ENCODE peak calls at places on chromosomes 7 and 10, in four cellular contexts. One of them, this sample, is unnamed.

GRCh38 chr7:29146888-29147609 is 712 bp upstream of the CPVL start:
- DNase-seq in K562: no peak
- DNase-seq in HepG2: peak
- DNase-seq in HCT116: peak
- DNase-seq in this sample: no peak

GRCh38 chr7:106068986-106069385 is 43.1 kb downstream of the SYPL1 start:
- DNase-seq in K562: no peak
- DNase-seq in HepG2: no peak
- DNase-seq in HCT116: no peak
- DNase-seq in this sample: no peak

GRCh38 chr7:142954680-142955268 is 7.4 kb downstream of the KEL start:
- DNase-seq in K562: no peak
- DNase-seq in HepG2: no peak
- DNase-seq in HCT116: no peak
- DNase-seq in this sample: no peak

GRCh38 chr10:129021597-129022304 is 445.3 kb upstream of the MGMT start:
- DNase-seq in K562: no peak
- DNase-seq in HepG2: no peak
- DNase-seq in HCT116: no peak
- DNase-seq in this sample: no peak

GRCh38 chr7:131574741-131575140 is 18.3 kb upstream of the PODXL start:
- DNase-seq in K562: no peak
- DNase-seq in HepG2: no peak
- DNase-seq in HCT116: no peak
- DNase-seq in this sample: no peak

GRCh38 chr10:58291538-58292174 is 22.7 kb downstream of the CISD1 start:
- DNase-seq in K562: peak
- DNase-seq in HepG2: peak
- DNase-seq in HCT116: peak
- DNase-seq in this sample: peak

GRCh38 chr7:77699056-77699455 is 2.8 kb downstream of the RSBN1L start:
- DNase-seq in K562: no peak
- DNase-seq in HepG2: no peak
- DNase-seq in HCT116: no peak
- DNase-seq in this sample: no peak

GRCh38 chr7:135923700-135924261 is 53.4 kb downstream of the MTPN start:
- DNase-seq in K562: peak
- DNase-seq in HepG2: no peak
- DNase-seq in HCT116: peak
- DNase-seq in this sample: peak

GRCh38 chr10:128751284-128751683 is 625.1 kb upstream of the MKI67 start:
- DNase-seq in K562: no peak
- DNase-seq in HepG2: no peak
- DNase-seq in HCT116: no peak
- DNase-seq in this sample: no peak

GRCh38 chr7:157269341-157270059 is 67.3 kb upstream of the DNAJB6 start:
- DNase-seq in K562: no peak
- DNase-seq in HepG2: no peak
- DNase-seq in HCT116: no peak
- DNase-seq in this sample: no peak

GRCh38 chr10:70198696-70199466 is 28.6 kb upstream of the SAR1A start:
- DNase-seq in K562: no peak
- DNase-seq in HepG2: no peak
- DNase-seq in HCT116: no peak
- DNase-seq in this sample: no peak

GRCh38 chr10:63206997-63207952 is 74.1 kb downstream of the NRBF2 start:
- DNase-seq in K562: no peak
- DNase-seq in HepG2: no peak
- DNase-seq in HCT116: no peak
- DNase-seq in this sample: no peak

GRCh38 chr10:32905466-32905865 is 52.6 kb downstream of the ITGB1 start:
- DNase-seq in K562: no peak
- DNase-seq in HepG2: no peak
- DNase-seq in HCT116: no peak
- DNase-seq in this sample: no peak

GRCh38 chr7:35035511-35035921 is 1.8 kb downstream of the DPY19L1 start:
- DNase-seq in K562: peak
- DNase-seq in HepG2: peak
- DNase-seq in HCT116: peak
- DNase-seq in this sample: peak

GRCh38 chr7:17463511-17464085 is 165.1 kb downstream of the AHR start:
- DNase-seq in K562: no peak
- DNase-seq in HepG2: no peak
- DNase-seq in HCT116: no peak
- DNase-seq in this sample: no peak

GRCh38 chr10:98259606-98260319 is 8.2 kb downstream of the LOXL4 start:
- DNase-seq in K562: peak
- DNase-seq in HepG2: no peak
- DNase-seq in HCT116: no peak
- DNase-seq in this sample: no peak

GRCh38 chr10:35335133-35335532 is 1.2 kb upstream of the CCNY start:
- DNase-seq in K562: no peak
- DNase-seq in HepG2: peak
- DNase-seq in HCT116: no peak
- DNase-seq in this sample: no peak

GRCh38 chr7:364536-364935 is 74.6 kb downstream of the FOXL3 start:
- DNase-seq in K562: no peak
- DNase-seq in HepG2: no peak
- DNase-seq in HCT116: no peak
- DNase-seq in this sample: no peak

GRCh38 chr7:69630292-69630691 is 32.0 kb downstream of the AUTS2 start:
- DNase-seq in K562: no peak
- DNase-seq in HepG2: no peak
- DNase-seq in HCT116: no peak
- DNase-seq in this sample: no peak

GRCh38 chr7:14806886-14807285 is 95.7 kb downstream of the DGKB start:
- DNase-seq in K562: no peak
- DNase-seq in HepG2: no peak
- DNase-seq in HCT116: no peak
- DNase-seq in this sample: no peak

GRCh38 chr7:130360518-130360917 is 15.9 kb downstream of the CPA5 start:
- DNase-seq in K562: no peak
- DNase-seq in HepG2: no peak
- DNase-seq in HCT116: no peak
- DNase-seq in this sample: no peak

GRCh38 chr7:150986099-150986512 is 4.7 kb upstream of the NOS3 start:
- DNase-seq in K562: peak
- DNase-seq in HepG2: no peak
- DNase-seq in HCT116: no peak
- DNase-seq in this sample: no peak

GRCh38 chr10:117374506-117375359 is 507 bp downstream of the PDZD8 start:
- DNase-seq in K562: peak
- DNase-seq in HepG2: no peak
- DNase-seq in HCT116: no peak
- DNase-seq in this sample: no peak

GRCh38 chr7:1241510-1242128 is 8.9 kb downstream of the UNCX start:
- DNase-seq in K562: no peak
- DNase-seq in HepG2: no peak
- DNase-seq in HCT116: no peak
- DNase-seq in this sample: no peak

GRCh38 chr10:53161231-53161630 is 388.6 kb upstream of the MBL2 start:
- DNase-seq in K562: no peak
- DNase-seq in HepG2: peak
- DNase-seq in HCT116: no peak
- DNase-seq in this sample: no peak

GRCh38 chr10:5545778-5546710 is 21.3 kb downstream of the CALML3 start:
- DNase-seq in K562: peak
- DNase-seq in HepG2: no peak
- DNase-seq in HCT116: no peak
- DNase-seq in this sample: no peak

GRCh38 chr10:5547934-5548660 is 23.3 kb downstream of the CALML3 start:
- DNase-seq in K562: no peak
- DNase-seq in HepG2: peak
- DNase-seq in HCT116: peak
- DNase-seq in this sample: no peak

GRCh38 chr10:5546891-5547683 is 22.3 kb downstream of the CALML3 start:
- DNase-seq in K562: no peak
- DNase-seq in HepG2: peak
- DNase-seq in HCT116: peak
- DNase-seq in this sample: no peak

GRCh38 chr10:5549462-5550249 is 24.9 kb downstream of the CALML3 start:
- DNase-seq in K562: no peak
- DNase-seq in HepG2: no peak
- DNase-seq in HCT116: no peak
- DNase-seq in this sample: no peak

GRCh38 chr10:5547684-5547933 is 22.8 kb downstream of the CALML3 start:
- DNase-seq in K562: no peak
- DNase-seq in HepG2: no peak
- DNase-seq in HCT116: no peak
- DNase-seq in this sample: no peak
- H3K27ac ChIP-seq in K562: peak
- H3K27ac ChIP-seq in HepG2: peak
- H3K27ac ChIP-seq in HCT116: peak
- H3K27ac ChIP-seq in this sample: peak

DNA sequence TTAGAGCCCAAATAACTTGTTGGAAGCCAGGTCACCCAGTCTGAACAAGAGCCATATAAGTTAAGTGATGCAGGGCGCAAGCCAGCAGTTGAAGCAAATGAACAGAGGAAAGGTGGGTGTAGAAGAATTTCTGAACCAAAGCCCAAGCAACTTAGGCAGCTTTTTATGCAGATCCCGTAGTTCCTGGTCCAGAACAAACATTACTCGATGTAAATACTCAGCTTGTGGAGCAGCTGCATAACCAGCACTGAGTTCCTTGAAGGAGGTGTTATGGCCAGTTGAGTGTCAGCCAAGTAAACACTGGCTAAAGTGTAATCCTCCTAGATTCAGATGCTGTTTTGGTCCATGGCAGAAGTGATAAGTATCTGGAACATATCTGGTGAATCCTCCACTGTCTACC is 213.8 kb downstream of the DYNC1I1 start:
- DNase-seq in K562: no peak
- DNase-seq in HepG2: no peak
- DNase-seq in HCT116: no peak
- DNase-seq in this sample: no peak
- TF ChIP-seq TCF7L2 in K562: no peak
- TF ChIP-seq TCF7L2 in HepG2: no peak
- TF ChIP-seq TCF7L2 in HCT116: no peak
- TF ChIP-seq TCF7L2 in this sample: no peak

GRCh38 chr10:95770084-95770720 is 14.2 kb downstream of the ENTPD1 start:
- DNase-seq in K562: no peak
- DNase-seq in HepG2: no peak
- DNase-seq in HCT116: no peak
- DNase-seq in this sample: no peak

DNA sequence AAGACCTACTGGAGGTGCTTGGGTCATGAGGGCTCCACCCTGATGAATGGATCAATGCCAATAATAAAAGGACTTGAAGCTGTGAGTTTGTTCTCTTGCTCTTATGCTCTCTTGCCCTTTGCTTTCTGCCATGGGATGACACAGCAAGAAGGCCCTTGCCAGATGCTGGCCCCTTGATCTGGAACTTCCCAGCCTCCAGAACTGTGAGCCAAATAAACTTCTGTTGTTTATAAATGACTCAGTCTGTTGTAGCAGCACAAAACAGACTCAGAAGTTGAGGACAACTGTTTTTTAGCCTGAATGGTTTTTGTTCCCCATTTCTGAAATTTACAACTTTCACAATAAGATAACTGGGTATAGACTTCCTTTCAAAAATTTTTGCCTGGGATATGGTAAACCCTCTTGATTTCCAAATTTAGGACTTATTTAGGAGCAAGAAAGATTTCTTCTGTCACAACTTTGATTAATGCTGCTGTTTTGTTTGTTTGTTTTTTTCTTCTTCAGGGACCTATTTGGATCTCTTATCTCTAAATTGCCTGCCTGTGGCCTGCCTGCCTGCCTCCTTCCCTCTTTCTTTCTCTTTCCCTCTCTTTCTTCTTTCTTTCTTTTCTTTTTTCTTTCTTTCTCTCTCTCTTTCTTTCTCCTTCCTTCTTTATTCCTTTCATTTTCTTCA is 12.1 kb downstream of the ENTPD1 start:
- DNase-seq in K562: no peak
- DNase-seq in HepG2: no peak
- DNase-seq in HCT116: no peak
- DNase-seq in this sample: no peak
- TF ChIP-seq SIN3A in K562: no peak
- TF ChIP-seq SIN3A in HepG2: no peak
- TF ChIP-seq SIN3A in HCT116: no peak
- TF ChIP-seq SIN3A in this sample: no peak

DNA sequence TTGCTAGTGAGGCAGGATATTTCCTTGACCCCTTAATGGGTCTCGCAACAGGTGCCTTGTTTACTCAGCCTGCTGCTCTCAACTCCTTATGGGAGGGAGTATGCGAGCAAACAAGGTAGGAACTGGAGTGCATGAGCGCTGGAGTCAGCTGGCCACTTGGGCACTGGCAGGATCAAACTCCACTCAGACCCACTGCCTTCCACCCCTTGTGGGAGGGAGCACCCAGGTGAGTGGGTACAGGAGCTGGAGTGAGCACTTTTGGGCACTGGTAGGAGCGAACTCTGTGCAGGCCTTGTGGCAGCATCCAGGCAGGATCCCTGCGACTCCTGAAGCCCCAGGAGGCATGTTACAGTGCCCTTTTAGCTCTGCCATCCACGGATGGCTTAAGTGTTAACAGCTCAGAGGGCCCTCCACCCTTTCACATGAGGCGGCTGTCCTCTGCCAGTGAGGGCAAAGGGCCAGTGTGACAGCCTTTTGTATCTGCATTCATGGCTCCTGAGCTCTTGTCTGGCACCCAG is 123.2 kb downstream of the ST7 start:
- DNase-seq in K562: no peak
- DNase-seq in HepG2: peak
- DNase-seq in HCT116: no peak
- DNase-seq in this sample: no peak
- H3K27ac ChIP-seq in K562: no peak
- H3K27ac ChIP-seq in HepG2: no peak
- H3K27ac ChIP-seq in HCT116: no peak
- H3K27ac ChIP-seq in this sample: no peak

DNA sequence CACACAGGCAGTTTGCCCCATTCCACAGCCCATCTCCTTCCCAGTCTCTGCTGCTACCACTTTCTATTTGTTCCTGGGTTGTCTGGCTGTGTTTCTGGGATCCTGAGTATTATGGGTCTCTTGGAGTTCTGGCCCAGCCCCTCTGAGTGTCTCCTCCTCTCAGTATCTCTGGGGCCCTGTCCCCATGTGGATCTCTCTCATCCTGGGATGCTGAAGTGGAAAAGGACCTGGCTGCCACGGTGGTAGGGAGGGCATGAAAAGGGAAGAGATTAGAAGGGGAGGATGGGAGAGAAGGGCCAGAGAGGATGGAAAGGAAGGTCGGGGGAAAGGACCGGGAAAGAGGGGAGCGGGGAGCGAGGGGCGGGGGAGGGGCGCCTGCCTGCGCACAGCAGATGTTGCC is 54.5 kb upstream of the LBX1 start:
- DNase-seq in K562: no peak
- DNase-seq in HepG2: no peak
- DNase-seq in HCT116: no peak
- DNase-seq in this sample: no peak
- TF ChIP-seq TCF7L2 in K562: no peak
- TF ChIP-seq TCF7L2 in HepG2: no peak
- TF ChIP-seq TCF7L2 in HCT116: no peak
- TF ChIP-seq TCF7L2 in this sample: no peak

DNA sequence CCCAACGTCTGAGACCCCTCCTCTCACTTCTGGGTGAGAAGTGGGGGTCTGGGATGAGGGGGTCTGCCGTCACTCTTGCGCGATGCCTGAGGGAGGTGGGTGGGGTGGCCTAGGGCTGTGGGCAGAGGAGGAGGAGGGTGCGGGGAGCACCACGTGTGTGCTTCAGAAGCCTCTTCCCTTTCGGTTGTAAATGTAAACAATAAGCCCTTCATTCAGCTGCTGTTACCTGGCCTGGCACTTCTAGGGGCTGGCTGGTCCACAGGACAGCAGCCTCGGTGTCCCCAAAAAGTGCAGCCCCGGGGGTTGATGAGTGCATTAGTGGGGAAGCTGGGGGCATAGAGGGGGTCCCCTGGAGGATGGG is 1.4 kb downstream of the CLIP2 start:
- DNase-seq in K562: no peak
- DNase-seq in HepG2: no peak
- DNase-seq in HCT116: no peak
- DNase-seq in this sample: no peak
- TF ChIP-seq SIN3A in K562: no peak
- TF ChIP-seq SIN3A in HepG2: no peak
- TF ChIP-seq SIN3A in HCT116: no peak
- TF ChIP-seq SIN3A in this sample: no peak

This sample was measured in Panc1.